ENCODE peak calls at places on chromosomes 13 and 19, in nine cellular contexts. One of them, this sample, is unnamed.

GRCh38 chr13:41389580-41389979 is 67.8 kb upstream of the RGCC start:
- DNase-seq in heart left ventricle: no peak
- DNase-seq in OCI-LY7: no peak
- DNase-seq in CD8-positive, alpha-beta memory T cell: no peak
- DNase-seq in HAP-1: no peak
- DNase-seq in IMR-90: no peak
- DNase-seq in CD8-positive, alpha-beta T cell: no peak
- DNase-seq in CD4-positive, alpha-beta memory T cell: no peak
- DNase-seq in Karpas-422: no peak
- DNase-seq in this sample: no peak

GRCh38 chr13:85419611-85420010 is 379.6 kb downstream of the SLITRK6 start:
- DNase-seq in CD8-positive, alpha-beta memory T cell: no peak
- DNase-seq in Karpas-422: no peak
- DNase-seq in CD4-positive, alpha-beta memory T cell: no peak
- DNase-seq in IMR-90: no peak
- DNase-seq in CD8-positive, alpha-beta T cell: no peak
- DNase-seq in heart left ventricle: no peak
- DNase-seq in OCI-LY7: no peak
- DNase-seq in HAP-1: no peak
- DNase-seq in this sample: no peak

GRCh38 chr19:4318460-4318859 is 14.1 kb downstream of the FSD1 start:
- DNase-seq in CD4-positive, alpha-beta memory T cell: no peak
- DNase-seq in IMR-90: no peak
- DNase-seq in OCI-LY7: no peak
- DNase-seq in CD8-positive, alpha-beta memory T cell: no peak
- DNase-seq in heart left ventricle: no peak
- DNase-seq in Karpas-422: no peak
- DNase-seq in HAP-1: no peak
- DNase-seq in CD8-positive, alpha-beta T cell: no peak
- DNase-seq in this sample: no peak

GRCh38 chr19:35717665-35718344 is at the start of gene KMT2B:
- DNase-seq in Karpas-422: no peak
- DNase-seq in HAP-1: no peak
- DNase-seq in heart left ventricle: no peak
- DNase-seq in OCI-LY7: no peak
- DNase-seq in CD8-positive, alpha-beta memory T cell: no peak
- DNase-seq in CD8-positive, alpha-beta T cell: no peak
- DNase-seq in CD4-positive, alpha-beta memory T cell: no peak
- DNase-seq in IMR-90: no peak
- DNase-seq in this sample: peak; percentile 97

GRCh38 chr13:97879646-97880297 is 73.7 kb upstream of the IPO5 start:
- DNase-seq in OCI-LY7: no peak
- DNase-seq in CD8-positive, alpha-beta memory T cell: no peak
- DNase-seq in IMR-90: peak; percentile 91
- DNase-seq in Karpas-422: no peak
- DNase-seq in CD8-positive, alpha-beta T cell: no peak
- DNase-seq in CD4-positive, alpha-beta memory T cell: no peak
- DNase-seq in heart left ventricle: no peak
- DNase-seq in HAP-1: no peak
- DNase-seq in this sample: no peak

GRCh38 chr13:100470841-100471505 is 117.6 kb downstream of the GGACT start:
- DNase-seq in heart left ventricle: no peak
- DNase-seq in CD8-positive, alpha-beta T cell: no peak
- DNase-seq in IMR-90: no peak
- DNase-seq in Karpas-422: no peak
- DNase-seq in OCI-LY7: no peak
- DNase-seq in HAP-1: no peak
- DNase-seq in CD4-positive, alpha-beta memory T cell: peak; percentile 30
- DNase-seq in CD8-positive, alpha-beta memory T cell: no peak
- DNase-seq in this sample: no peak

GRCh38 chr13:53126803-53127202 is 98.2 kb downstream of the OLFM4 start:
- DNase-seq in IMR-90: peak; percentile 65
- DNase-seq in OCI-LY7: no peak
- DNase-seq in HAP-1: no peak
- DNase-seq in CD8-positive, alpha-beta T cell: no peak
- DNase-seq in Karpas-422: no peak
- DNase-seq in CD4-positive, alpha-beta memory T cell: no peak
- DNase-seq in heart left ventricle: no peak
- DNase-seq in CD8-positive, alpha-beta memory T cell: no peak
- DNase-seq in this sample: no peak

GRCh38 chr19:42023121-42023942 is 29.3 kb upstream of the ATP1A3 start:
- DNase-seq in heart left ventricle: peak; percentile 41
- DNase-seq in IMR-90: peak; percentile 8
- DNase-seq in CD8-positive, alpha-beta memory T cell: no peak
- DNase-seq in Karpas-422: peak; percentile 86
- DNase-seq in OCI-LY7: peak; percentile 48
- DNase-seq in CD4-positive, alpha-beta memory T cell: no peak
- DNase-seq in CD8-positive, alpha-beta T cell: peak; percentile 4
- DNase-seq in HAP-1: peak; percentile 24
- DNase-seq in this sample: peak; percentile 69

GRCh38 chr19:32388393-32388724 is 17.2 kb upstream of the DPY19L3 start:
- DNase-seq in IMR-90: no peak
- DNase-seq in CD8-positive, alpha-beta T cell: no peak
- DNase-seq in CD4-positive, alpha-beta memory T cell: no peak
- DNase-seq in OCI-LY7: no peak
- DNase-seq in HAP-1: no peak
- DNase-seq in Karpas-422: no peak
- DNase-seq in heart left ventricle: no peak
- DNase-seq in CD8-positive, alpha-beta memory T cell: no peak
- DNase-seq in this sample: no peak

GRCh38 chr19:36771275-36772231 is 1.1 kb downstream of the ZNF850 start:
- DNase-seq in Karpas-422: no peak
- DNase-seq in IMR-90: peak; percentile 87
- DNase-seq in OCI-LY7: peak; percentile 42
- DNase-seq in CD8-positive, alpha-beta memory T cell: no peak
- DNase-seq in CD8-positive, alpha-beta T cell: no peak
- DNase-seq in CD4-positive, alpha-beta memory T cell: no peak
- DNase-seq in HAP-1: peak; percentile 33
- DNase-seq in heart left ventricle: peak; percentile 70
- DNase-seq in this sample: no peak

GRCh38 chr19:3055741-3056453 is 6.4 kb downstream of the TLE5 start:
- DNase-seq in HAP-1: no peak
- DNase-seq in OCI-LY7: no peak
- DNase-seq in CD4-positive, alpha-beta memory T cell: no peak
- DNase-seq in heart left ventricle: no peak
- DNase-seq in CD8-positive, alpha-beta memory T cell: no peak
- DNase-seq in Karpas-422: no peak
- DNase-seq in IMR-90: no peak
- DNase-seq in CD8-positive, alpha-beta T cell: no peak
- DNase-seq in this sample: peak; percentile 86

GRCh38 chr13:29339386-29340272 is 255.9 kb downstream of the SLC7A1 start:
- DNase-seq in CD4-positive, alpha-beta memory T cell: no peak
- DNase-seq in IMR-90: no peak
- DNase-seq in heart left ventricle: no peak
- DNase-seq in CD8-positive, alpha-beta T cell: no peak
- DNase-seq in Karpas-422: no peak
- DNase-seq in HAP-1: no peak
- DNase-seq in OCI-LY7: no peak
- DNase-seq in CD8-positive, alpha-beta memory T cell: no peak
- DNase-seq in this sample: no peak

GRCh38 chr19:12345197-12345596 is 11.8 kb upstream of the ZNF563 start:
- DNase-seq in IMR-90: no peak
- DNase-seq in HAP-1: no peak
- DNase-seq in CD8-positive, alpha-beta T cell: no peak
- DNase-seq in heart left ventricle: no peak
- DNase-seq in CD4-positive, alpha-beta memory T cell: no peak
- DNase-seq in CD8-positive, alpha-beta memory T cell: no peak
- DNase-seq in OCI-LY7: no peak
- DNase-seq in Karpas-422: no peak
- DNase-seq in this sample: no peak

GRCh38 chr19:12346896-12347295 is 13.5 kb upstream of the ZNF563 start:
- DNase-seq in CD4-positive, alpha-beta memory T cell: peak; percentile 40
- DNase-seq in OCI-LY7: peak; percentile 60
- DNase-seq in HAP-1: no peak
- DNase-seq in heart left ventricle: no peak
- DNase-seq in CD8-positive, alpha-beta T cell: no peak
- DNase-seq in Karpas-422: peak; percentile 74
- DNase-seq in CD8-positive, alpha-beta memory T cell: peak; percentile 15
- DNase-seq in IMR-90: no peak
- DNase-seq in this sample: no peak

GRCh38 chr19:12350185-12350889 is 15.1 kb downstream of the ZNF442 start:
- DNase-seq in CD8-positive, alpha-beta memory T cell: no peak
- DNase-seq in Karpas-422: no peak
- DNase-seq in IMR-90: no peak
- DNase-seq in CD4-positive, alpha-beta memory T cell: no peak
- DNase-seq in heart left ventricle: no peak
- DNase-seq in OCI-LY7: no peak
- DNase-seq in CD8-positive, alpha-beta T cell: no peak
- DNase-seq in HAP-1: no peak
- DNase-seq in this sample: no peak

GRCh38 chr19:12353375-12353774 is 12.1 kb downstream of the ZNF442 start:
- DNase-seq in CD4-positive, alpha-beta memory T cell: no peak
- DNase-seq in CD8-positive, alpha-beta memory T cell: no peak
- DNase-seq in OCI-LY7: no peak
- DNase-seq in Karpas-422: no peak
- DNase-seq in CD8-positive, alpha-beta T cell: no peak
- DNase-seq in HAP-1: no peak
- DNase-seq in IMR-90: no peak
- DNase-seq in heart left ventricle: no peak
- DNase-seq in this sample: no peak

GRCh38 chr19:12350890-12351197 is 14.6 kb downstream of the ZNF442 start:
- DNase-seq in heart left ventricle: no peak
- DNase-seq in Karpas-422: no peak
- DNase-seq in IMR-90: no peak
- DNase-seq in HAP-1: no peak
- DNase-seq in OCI-LY7: no peak
- DNase-seq in CD8-positive, alpha-beta memory T cell: no peak
- DNase-seq in CD8-positive, alpha-beta T cell: no peak
- DNase-seq in CD4-positive, alpha-beta memory T cell: no peak
- DNase-seq in this sample: no peak
- H3K9me3 ChIP-seq in heart left ventricle: peaks cover 60% of the 10 kb centered on the region
- H3K9me3 ChIP-seq in Karpas-422: peaks cover 48% of the 10 kb centered on the region
- H3K9me3 ChIP-seq in IMR-90: peaks cover 57% of the 10 kb centered on the region
- H3K9me3 ChIP-seq in HAP-1: peaks cover 20% of the 10 kb centered on the region
- H3K9me3 ChIP-seq in OCI-LY7: peaks cover 20% of the 10 kb centered on the region
- H3K9me3 ChIP-seq in CD8-positive, alpha-beta memory T cell: peaks cover 32% of the 10 kb centered on the region
- H3K9me3 ChIP-seq in CD8-positive, alpha-beta T cell: peaks cover 45% of the 10 kb centered on the region
- H3K9me3 ChIP-seq in CD4-positive, alpha-beta memory T cell: peaks cover 30% of the 10 kb centered on the region
- H3K9me3 ChIP-seq in this sample: peaks cover 25% of the 10 kb centered on the region

GRCh38 chr19:47494211-47494547 is 10.2 kb upstream of the KPTN start:
- DNase-seq in CD8-positive, alpha-beta memory T cell: no peak
- DNase-seq in CD4-positive, alpha-beta memory T cell: no peak
- DNase-seq in HAP-1: no peak
- DNase-seq in IMR-90: no peak
- DNase-seq in Karpas-422: no peak
- DNase-seq in OCI-LY7: no peak
- DNase-seq in heart left ventricle: peak; percentile 13
- DNase-seq in CD8-positive, alpha-beta T cell: no peak
- DNase-seq in this sample: no peak
- H3K36me3 ChIP-seq in CD8-positive, alpha-beta memory T cell: peaks cover 9% of the 10 kb centered on the region
- H3K36me3 ChIP-seq in CD4-positive, alpha-beta memory T cell: peaks cover 52% of the 10 kb centered on the region
- H3K36me3 ChIP-seq in HAP-1: peaks cover 17% of the 10 kb centered on the region
- H3K36me3 ChIP-seq in IMR-90: peaks cover 60% of the 10 kb centered on the region
- H3K36me3 ChIP-seq in Karpas-422: no peaks in the 10 kb centered on the region
- H3K36me3 ChIP-seq in OCI-LY7: peaks cover 33% of the 10 kb centered on the region
- H3K36me3 ChIP-seq in heart left ventricle: peaks cover 4% of the 10 kb centered on the region
- H3K36me3 ChIP-seq in CD8-positive, alpha-beta T cell: peaks cover 18% of the 10 kb centered on the region
- H3K36me3 ChIP-seq in this sample: peaks cover 82% of the 10 kb centered on the region

DNA sequence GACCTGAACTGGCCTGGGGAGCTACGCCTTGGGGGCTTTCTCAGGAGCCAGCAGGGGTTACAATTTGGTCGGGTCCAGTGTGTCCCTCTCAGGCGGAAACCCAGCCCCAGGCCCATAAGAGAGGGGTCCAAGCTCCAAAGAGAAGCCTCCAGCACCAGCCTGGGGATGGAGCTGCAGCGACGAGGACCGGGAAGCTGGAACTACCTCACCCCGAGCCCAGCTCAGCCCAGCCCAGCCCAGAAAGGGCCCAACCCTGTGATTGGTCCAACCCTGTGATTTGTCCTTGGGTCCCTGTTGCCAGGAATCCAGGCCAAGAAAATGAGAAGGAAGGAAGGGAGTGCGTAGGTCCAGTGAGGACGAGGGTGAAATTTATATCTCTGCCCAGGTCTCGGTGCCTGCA is 24.1 kb downstream of the CLEC4M start:
- DNase-seq in CD8-positive, alpha-beta memory T cell: no peak
- DNase-seq in OCI-LY7: no peak
- DNase-seq in IMR-90: no peak
- DNase-seq in heart left ventricle: peak; percentile 64
- DNase-seq in CD4-positive, alpha-beta memory T cell: no peak
- DNase-seq in CD8-positive, alpha-beta T cell: no peak
- DNase-seq in Karpas-422: no peak
- DNase-seq in HAP-1: no peak
- DNase-seq in this sample: no peak
- H3K9me3 ChIP-seq in CD8-positive, alpha-beta memory T cell: no peaks in the 10 kb centered on the region
- H3K9me3 ChIP-seq in OCI-LY7: no peaks in the 10 kb centered on the region
- H3K9me3 ChIP-seq in IMR-90: no peaks in the 10 kb centered on the region
- H3K9me3 ChIP-seq in heart left ventricle: no peaks in the 10 kb centered on the region
- H3K9me3 ChIP-seq in CD4-positive, alpha-beta memory T cell: no peaks in the 10 kb centered on the region
- H3K9me3 ChIP-seq in CD8-positive, alpha-beta T cell: no peaks in the 10 kb centered on the region
- H3K9me3 ChIP-seq in Karpas-422: peaks cover 2% of the 10 kb centered on the region
- H3K9me3 ChIP-seq in HAP-1: peaks cover 2% of the 10 kb centered on the region
- H3K9me3 ChIP-seq in this sample: peaks cover 5% of the 10 kb centered on the region

GRCh38 chr13:110642291-110642981 is 27.1 kb downstream of the NAXD start:
- DNase-seq in heart left ventricle: peak; percentile 61
- DNase-seq in HAP-1: no peak
- DNase-seq in CD8-positive, alpha-beta memory T cell: no peak
- DNase-seq in Karpas-422: no peak
- DNase-seq in CD4-positive, alpha-beta memory T cell: no peak
- DNase-seq in IMR-90: no peak
- DNase-seq in OCI-LY7: no peak
- DNase-seq in CD8-positive, alpha-beta T cell: no peak
- DNase-seq in this sample: no peak

GRCh38 chr13:110641055-110642015 is 26.0 kb downstream of the NAXD start:
- DNase-seq in Karpas-422: no peak
- DNase-seq in heart left ventricle: peak; percentile 61
- DNase-seq in CD8-positive, alpha-beta T cell: no peak
- DNase-seq in IMR-90: peak; percentile 53
- DNase-seq in OCI-LY7: no peak
- DNase-seq in HAP-1: no peak
- DNase-seq in CD4-positive, alpha-beta memory T cell: no peak
- DNase-seq in CD8-positive, alpha-beta memory T cell: no peak
- DNase-seq in this sample: no peak

GRCh38 chr13:110639935-110640334 is 24.6 kb downstream of the NAXD start:
- DNase-seq in Karpas-422: no peak
- DNase-seq in CD8-positive, alpha-beta T cell: no peak
- DNase-seq in IMR-90: no peak
- DNase-seq in HAP-1: no peak
- DNase-seq in OCI-LY7: no peak
- DNase-seq in CD8-positive, alpha-beta memory T cell: no peak
- DNase-seq in heart left ventricle: no peak
- DNase-seq in CD4-positive, alpha-beta memory T cell: no peak
- DNase-seq in this sample: no peak

GRCh38 chr13:110638814-110639806 is 23.8 kb downstream of the NAXD start:
- DNase-seq in heart left ventricle: peak; percentile 21
- DNase-seq in OCI-LY7: no peak
- DNase-seq in IMR-90: no peak
- DNase-seq in CD8-positive, alpha-beta T cell: no peak
- DNase-seq in CD8-positive, alpha-beta memory T cell: no peak
- DNase-seq in Karpas-422: no peak
- DNase-seq in CD4-positive, alpha-beta memory T cell: no peak
- DNase-seq in HAP-1: no peak
- DNase-seq in this sample: no peak

GRCh38 chr13:110640591-110641029 is 25.3 kb downstream of the NAXD start:
- DNase-seq in OCI-LY7: no peak
- DNase-seq in CD8-positive, alpha-beta memory T cell: no peak
- DNase-seq in HAP-1: no peak
- DNase-seq in CD4-positive, alpha-beta memory T cell: no peak
- DNase-seq in heart left ventricle: peak; percentile 71
- DNase-seq in IMR-90: peak; percentile 60
- DNase-seq in CD8-positive, alpha-beta T cell: no peak
- DNase-seq in Karpas-422: no peak
- DNase-seq in this sample: no peak
- H3K36me3 ChIP-seq in OCI-LY7: peaks cover 37% of the 10 kb centered on the region
- H3K36me3 ChIP-seq in CD8-positive, alpha-beta memory T cell: peaks cover 38% of the 10 kb centered on the region
- H3K36me3 ChIP-seq in HAP-1: peaks cover 81% of the 10 kb centered on the region
- H3K36me3 ChIP-seq in CD4-positive, alpha-beta memory T cell: peaks cover 48% of the 10 kb centered on the region
- H3K36me3 ChIP-seq in heart left ventricle: no peaks in the 10 kb centered on the region
- H3K36me3 ChIP-seq in IMR-90: peaks cover 80% of the 10 kb centered on the region
- H3K36me3 ChIP-seq in CD8-positive, alpha-beta T cell: peaks cover 48% of the 10 kb centered on the region
- H3K36me3 ChIP-seq in Karpas-422: peaks cover 30% of the 10 kb centered on the region
- H3K36me3 ChIP-seq in this sample: peaks cover 98% of the 10 kb centered on the region

GRCh38 chr19:58044391-58044790 is 10.6 kb downstream of the ZSCAN1 start:
- DNase-seq in Karpas-422: no peak
- DNase-seq in heart left ventricle: no peak
- DNase-seq in CD8-positive, alpha-beta memory T cell: no peak
- DNase-seq in CD4-positive, alpha-beta memory T cell: no peak
- DNase-seq in IMR-90: no peak
- DNase-seq in OCI-LY7: no peak
- DNase-seq in HAP-1: no peak
- DNase-seq in CD8-positive, alpha-beta T cell: no peak
- DNase-seq in this sample: no peak
- H3K9me3 ChIP-seq in Karpas-422: peaks cover 42% of the 10 kb centered on the region
- H3K9me3 ChIP-seq in heart left ventricle: peaks cover 41% of the 10 kb centered on the region
- H3K9me3 ChIP-seq in CD8-positive, alpha-beta memory T cell: no peaks in the 10 kb centered on the region
- H3K9me3 ChIP-seq in CD4-positive, alpha-beta memory T cell: peaks cover 6% of the 10 kb centered on the region
- H3K9me3 ChIP-seq in IMR-90: peaks cover 72% of the 10 kb centered on the region
- H3K9me3 ChIP-seq in OCI-LY7: no peaks in the 10 kb centered on the region
- H3K9me3 ChIP-seq in HAP-1: no peaks in the 10 kb centered on the region
- H3K9me3 ChIP-seq in CD8-positive, alpha-beta T cell: peaks cover 13% of the 10 kb centered on the region
- H3K9me3 ChIP-seq in this sample: peaks cover 6% of the 10 kb centered on the region